ENCODE peak calls at places on chromosome 14, in four cellular contexts. One of them, this sample, is unnamed.
A peak's percentile ranks its signal among the peaks of the same experiment; 100 is the strongest.

GRCh38 chr14:68020999-68021663 is 201.6 kb downstream of the RAD51B start:
- DNase-seq in spleen: no peak
- DNase-seq in ascending aorta: no peak
- DNase-seq in IMR-90: no peak
- DNase-seq in this sample: no peak

GRCh38 chr14:86481105-86481504 is 951.2 kb downstream of the FLRT2 start:
- DNase-seq in ascending aorta: no peak
- DNase-seq in spleen: no peak
- DNase-seq in IMR-90: peak; percentile 70
- DNase-seq in this sample: no peak

GRCh38 chr14:99562848-99563748 is 40.9 kb downstream of the CCDC85C start:
- DNase-seq in IMR-90: peak; percentile 65
- DNase-seq in ascending aorta: no peak
- DNase-seq in spleen: no peak
- DNase-seq in this sample: peak; percentile 91

GRCh38 chr14:36835145-36835544 is 173.5 kb downstream of the PAX9 start:
- DNase-seq in spleen: no peak
- DNase-seq in IMR-90: no peak
- DNase-seq in ascending aorta: no peak
- DNase-seq in this sample: no peak

GRCh38 chr14:46063872-46064271 is 587.7 kb downstream of the RPL10L start:
- DNase-seq in ascending aorta: no peak
- DNase-seq in spleen: no peak
- DNase-seq in IMR-90: no peak
- DNase-seq in this sample: no peak

GRCh38 chr14:77955816-77956796 is 156.2 kb downstream of the ADCK1 start:
- DNase-seq in spleen: no peak
- DNase-seq in ascending aorta: no peak
- DNase-seq in IMR-90: no peak
- DNase-seq in this sample: no peak

GRCh38 chr14:23572841-23573240 is 5.2 kb upstream of the AP1G2 start:
- DNase-seq in IMR-90: no peak
- DNase-seq in ascending aorta: no peak
- DNase-seq in spleen: peak; percentile 72
- DNase-seq in this sample: no peak

GRCh38 chr14:32639208-32639607 is 299.5 kb upstream of the NPAS3 start:
- DNase-seq in spleen: no peak
- DNase-seq in IMR-90: no peak
- DNase-seq in ascending aorta: no peak
- DNase-seq in this sample: no peak

GRCh38 chr14:51846631-51847488 is 13.6 kb upstream of the GNG2 start:
- DNase-seq in spleen: peak; percentile 93
- DNase-seq in ascending aorta: peak; percentile 36
- DNase-seq in IMR-90: peak; percentile 53
- DNase-seq in this sample: peak; percentile 57

DNA sequence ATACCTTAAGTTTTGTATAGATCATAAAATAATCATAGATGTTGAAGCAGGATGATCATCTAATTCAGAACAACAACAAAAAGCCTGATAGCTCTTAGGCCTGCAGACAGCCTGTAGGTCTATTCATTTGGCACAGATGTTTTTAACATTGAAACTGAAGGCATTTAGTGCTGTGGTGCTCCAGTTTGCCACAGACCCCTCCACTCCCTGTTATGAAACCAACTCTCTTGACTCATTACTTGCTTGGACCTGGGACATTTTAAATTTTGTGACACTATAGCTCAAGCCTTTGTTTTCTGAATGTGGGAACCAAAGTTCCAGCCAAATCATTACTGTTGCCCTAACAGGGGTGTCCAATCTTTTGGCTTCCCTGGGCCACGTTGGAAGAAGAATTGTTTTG is 9.1 kb downstream of the PRKCH start:
- DNase-seq in ascending aorta: no peak
- DNase-seq in spleen: no peak
- DNase-seq in IMR-90: no peak
- DNase-seq in this sample: no peak
- H3K4me3 ChIP-seq in ascending aorta: no peak overlapping the region
- H3K4me3 ChIP-seq in spleen: no peak overlapping the region
- H3K4me3 ChIP-seq in IMR-90: no peak overlapping the region
- H3K4me3 ChIP-seq in this sample: no peak overlapping the region

GRCh38 chr14:104171029-104171697 is 32.8 kb downstream of the KIF26A start:
- DNase-seq in ascending aorta: no peak
- DNase-seq in spleen: no peak
- DNase-seq in IMR-90: no peak
- DNase-seq in this sample: peak; percentile 62
- TF ChIP-seq CTCF in ascending aorta: no peak
- TF ChIP-seq CTCF in spleen: no peak
- TF ChIP-seq CTCF in IMR-90: no peak
- TF ChIP-seq CTCF in this sample: no peak

DNA sequence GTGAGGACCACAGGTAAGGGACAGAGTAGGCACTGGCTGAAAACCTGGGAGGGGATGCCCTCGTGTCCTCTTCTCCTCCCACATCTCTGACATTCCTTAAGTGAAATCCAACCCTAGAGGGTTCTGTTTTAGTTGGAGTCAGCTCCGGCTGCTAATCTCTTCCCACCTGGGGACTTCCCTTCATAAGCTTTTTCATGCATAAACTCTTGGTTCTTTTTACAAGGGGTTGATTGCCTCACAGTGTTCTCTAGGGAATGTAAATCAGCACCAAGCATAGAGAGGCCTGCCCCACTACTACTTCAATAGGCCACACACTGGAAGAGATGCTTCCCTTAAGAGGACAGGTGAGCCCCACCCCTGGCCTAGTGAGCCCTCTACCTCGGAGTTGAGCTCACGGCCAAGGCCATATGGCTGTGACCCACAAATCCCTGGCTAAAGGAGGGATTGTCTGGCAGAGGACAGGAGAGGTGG is 3.2 kb upstream of the SYNDIG1L start:
- DNase-seq in spleen: no peak
- DNase-seq in IMR-90: no peak
- DNase-seq in ascending aorta: no peak
- DNase-seq in this sample: no peak
- H3K27me3 ChIP-seq in spleen: peaks cover 21% of the 10 kb centered on the region
- H3K27me3 ChIP-seq in IMR-90: peaks cover 61% of the 10 kb centered on the region
- H3K27me3 ChIP-seq in ascending aorta: no peaks in the 10 kb centered on the region
- H3K27me3 ChIP-seq in this sample: peaks cover 17% of the 10 kb centered on the region

GRCh38 chr14:28766505-28767238 is at the start of gene FOXG1:
- DNase-seq in ascending aorta: no peak
- DNase-seq in IMR-90: no peak
- DNase-seq in spleen: no peak
- DNase-seq in this sample: peak; percentile 12
- H3K4me3 ChIP-seq in ascending aorta: peak within 1 kb of the TSS; percentile 41
- H3K4me3 ChIP-seq in IMR-90: peak within 1 kb of the TSS; percentile 34
- H3K4me3 ChIP-seq in spleen: peak within 1 kb of the TSS; percentile 39
- H3K4me3 ChIP-seq in this sample: peak within 1 kb of the TSS; percentile 32

This sample was measured in lower lobe of right lung.